ENCODE peak calls at places on chromosomes 7 and 10, in seven cellular contexts. I, R, H, Q, C, E and J are unnamed samples.

GRCh38 chr10:271201-271600 is 135.9 kb downstream of the ZMYND11 start:
- ATAC-seq in Q (no peak), E (no peak), C (no peak), H (no peak), R (no peak), I (no peak), J (no peak)

GRCh38 chr7:116588641-116589594 is 64.1 kb downstream of the CAV1 start:
- ATAC-seq in C (peak), I (peak), E (peak), Q (peak), R (peak), H (peak), J (peak)

GRCh38 chr7:36604801-36605200 is 119.5 kb downstream of the AOAH start:
- ATAC-seq in E (peak), C (no peak), I (no peak), H (no peak), Q (no peak), R (no peak), J (no peak)

GRCh38 chr7:45402480-45403218 is 171.5 kb upstream of the ADCY1 start:
- ATAC-seq in Q (no peak), C (no peak), E (peak), I (no peak), H (peak), R (no peak), J (no peak)

GRCh38 chr7:25541064-25541463 is 312.8 kb upstream of the NPVF start:
- ATAC-seq in Q (no peak), R (no peak), H (no peak), C (no peak), E (no peak), I (no peak), J (no peak)

GRCh38 chr7:18961997-18962396 is 155.4 kb downstream of the TWIST1 start:
- ATAC-seq in Q (no peak), I (no peak), E (no peak), H (no peak), R (no peak), C (no peak), J (peak)

GRCh38 chr7:20158684-20159083 is 58.5 kb downstream of the MACC1 start:
- ATAC-seq in R (no peak), Q (no peak), C (no peak), E (peak), I (peak), H (peak), J (peak)

GRCh38 chr7:15667999-15668398 is 18.5 kb downstream of the MEOX2 start:
- ATAC-seq in I (no peak), H (peak), C (no peak), R (no peak), Q (no peak), E (no peak), J (no peak)

GRCh38 chr10:77877461-77878344 is 48.9 kb downstream of the DLG5 start:
- ATAC-seq in R (peak), E (peak), I (peak), C (no peak), Q (peak), H (no peak), J (peak)

GRCh38 chr7:151711906-151712771 is 164.8 kb downstream of the PRKAG2 start:
- ATAC-seq in C (no peak), R (no peak), H (no peak), Q (peak), I (peak), E (no peak), J (no peak)

GRCh38 chr7:42254217-42254616 is 17.2 kb upstream of the GLI3 start:
- ATAC-seq in R (no peak), I (no peak), E (no peak), H (no peak), C (no peak), Q (no peak), J (no peak)

GRCh38 chr7:21550821-21551531 is 8.1 kb downstream of the DNAH11 start:
- ATAC-seq in E (peak), R (no peak), C (no peak), H (no peak), Q (no peak), I (no peak), J (no peak)

GRCh38 chr7:110104243-110104642 is 986.7 kb upstream of the LRRN3 start:
- ATAC-seq in C (no peak), H (no peak), E (no peak), Q (no peak), R (no peak), I (no peak), J (no peak)

GRCh38 chr10:86049442-86049841 is 317.2 kb downstream of the GRID1 start:
- ATAC-seq in Q (no peak), I (no peak), H (no peak), R (no peak), E (no peak), C (no peak), J (no peak)

GRCh38 chr7:106744507-106745180 is 83.7 kb upstream of the CCDC71L start:
- ATAC-seq in C (no peak), R (no peak), I (no peak), E (no peak), H (no peak), Q (no peak), J (peak)

GRCh38 chr10:5461914-5462840 is 37.2 kb downstream of the CALML5 start:
- ATAC-seq in H (no peak), E (no peak), R (no peak), I (peak), Q (no peak), C (no peak), J (no peak)

GRCh38 chr7:135169141-135169935 is 1.2 kb downstream of the CYREN start:
- ATAC-seq in C (peak), E (peak), R (peak), H (peak), I (no peak), Q (no peak), J (no peak)

GRCh38 chr10:4981722-4982471 is 18.7 kb downstream of the AKR1C1 start:
- ATAC-seq in I (peak), H (peak), Q (no peak), E (peak), R (peak), C (peak), J (peak)

GRCh38 chr10:132313865-132314264 is 6.1 kb upstream of the STK32C start:
- ATAC-seq in E (no peak), C (no peak), Q (no peak), H (no peak), R (no peak), I (no peak), J (no peak)

GRCh38 chr7:69211336-69211735 is 386.9 kb upstream of the AUTS2 start:
- ATAC-seq in I (no peak), R (no peak), Q (no peak), C (no peak), E (no peak), H (no peak), J (no peak)

GRCh38 chr10:100872034-100872791 is 40.5 kb upstream of the SLF2 start:
- ATAC-seq in E (peak), I (peak), R (peak), Q (no peak), C (peak), H (peak), J (peak)

GRCh38 chr10:12799144-12799543 is 202.4 kb downstream of the CCDC3 start:
- ATAC-seq in I (no peak), C (no peak), E (no peak), H (no peak), Q (no peak), R (no peak), J (no peak)

GRCh38 chr7:90006988-90007387 is 147.3 kb upstream of the STEAP1 start:
- ATAC-seq in H (peak), C (no peak), I (no peak), Q (no peak), R (no peak), E (no peak), J (no peak)

GRCh38 chr7:2820508-2820934 is 23.6 kb downstream of the GNA12 start:
- ATAC-seq in H (peak), C (peak), E (peak), I (peak), Q (no peak), R (peak), J (peak)

GRCh38 chr7:121872831-121873764 is at the start of gene PTPRZ1:
- ATAC-seq in E (peak), I (peak), C (peak), Q (no peak), H (peak), R (peak), J (peak)

GRCh38 chr10:18666810-18667209 is 7.6 kb downstream of the ARL5B start:
- ATAC-seq in Q (no peak), C (no peak), E (peak), H (no peak), R (no peak), I (peak), J (peak)

GRCh38 chr10:78656815-78657621 is 411.7 kb upstream of the ZMIZ1 start:
- ATAC-seq in Q (no peak), I (no peak), H (peak), C (no peak), E (peak), R (peak), J (peak)

GRCh38 chr7:98514211-98515150 is 102.6 kb upstream of the NPTX2 start:
- ATAC-seq in Q (no peak), E (no peak), I (no peak), C (peak), H (no peak), R (no peak), J (no peak)